ENCODE peak calls at places on chromosomes 3 and 15, in nine cellular contexts. V is activated CD4-positive, alpha-beta T cell treated with anti-CD3 and anti-CD28 coated beads for 36 hours; J is left lung; G is naive thymus-derived CD4-positive, alpha-beta T cell; A is left ventricle myocardium superior; Z is Right ventricle myocardium superior; H is central memory CD8-positive, alpha-beta T cell; Q is activated CD4-positive, CD25-positive, alpha-beta regulatory T cell treated with anti-CD3 and anti-CD28 coated beads, Interleukin-2, amount 50 U/mL, for 24 hours; C is upper lobe of right lung. M is an unnamed sample.

GRCh38 chr3:120597445-120598049 is 1.4 kb downstream of the NDUFB4 start:
- ATAC-seq in A (no peak), Q (peak; percentile 64), C (no peak), Z (no peak), G (no peak), H (no peak), J (no peak), V (peak; percentile 43), M (no peak)

GRCh38 chr3:32321095-32321835 is 70.4 kb upstream of the CMTM7 start:
- ATAC-seq in Z (peak; percentile 87), V (no peak), J (no peak), G (peak; percentile 55), H (no peak), C (no peak), Q (no peak), A (peak; percentile 89), M (no peak)

GRCh38 chr3:33798113-33798417 is 365 bp upstream of the PDCD6IP start:
- ATAC-seq in C (peak; percentile 32), J (peak; percentile 41), G (peak; percentile 72), A (peak; percentile 38), Q (peak; percentile 54), H (peak; percentile 67), Z (peak; percentile 35), V (peak; percentile 52), M (no peak)

GRCh38 chr3:172410702-172411477 is 37.4 kb downstream of the GHSR start:
- ATAC-seq in V (no peak), A (no peak), Q (no peak), G (no peak), H (no peak), J (no peak), Z (no peak), C (peak; percentile 43), M (no peak)

GRCh38 chr3:4060064-4060463 is 243.1 kb upstream of the SETMAR start:
- ATAC-seq in A (peak; percentile 66), H (no peak), C (peak; percentile 58), Z (peak; percentile 82), V (no peak), Q (no peak), G (no peak), J (peak; percentile 67), M (peak; percentile 23)

GRCh38 chr3:67614195-67614594 is 40.2 kb downstream of the SUCLG2 start:
- ATAC-seq in Q (no peak), C (no peak), V (no peak), Z (no peak), A (no peak), J (no peak), G (no peak), H (no peak), M (no peak)

GRCh38 chr15:38541046-38541445 is 23.6 kb downstream of the RASGRP1 start:
- ATAC-seq in A (no peak), H (no peak), Q (no peak), G (no peak), C (no peak), V (no peak), J (no peak), Z (no peak), M (no peak)

GRCh38 chr3:194945508-194945907 is 259.8 kb downstream of the FAM43A start:
- ATAC-seq in Q (no peak), C (no peak), Z (no peak), J (no peak), A (no peak), H (no peak), V (no peak), G (no peak), M (no peak)

GRCh38 chr15:80665151-80665550 is 30.0 kb upstream of the ABHD17C start:
- ATAC-seq in Q (no peak), A (no peak), H (no peak), Z (no peak), C (no peak), G (no peak), J (no peak), V (no peak), M (no peak)

GRCh38 chr15:69060041-69060481 is 45.6 kb downstream of the NOX5 start:
- ATAC-seq in C (no peak), V (no peak), A (peak; percentile 95), Q (no peak), G (no peak), J (no peak), H (no peak), Z (peak; percentile 93), M (no peak)

GRCh38 chr3:449711-450110 is 253.1 kb downstream of the CHL1 start:
- ATAC-seq in Z (no peak), J (no peak), G (no peak), V (no peak), A (no peak), H (no peak), C (no peak), Q (no peak), M (no peak)

GRCh38 chr3:185942907-185943306 is 5.1 kb upstream of the TRA2B start:
- ATAC-seq in G (no peak), C (no peak), V (peak; percentile 17), Q (no peak), J (no peak), H (no peak), A (no peak), Z (no peak), M (no peak)

GRCh38 chr3:171980578-171981270 is 58.7 kb upstream of the FNDC3B start:
- ATAC-seq in J (peak; percentile 58), V (peak; percentile 42), Q (no peak), C (peak; percentile 82), G (peak; percentile 88), A (peak; percentile 19), Z (no peak), H (peak; percentile 98), M (no peak)

GRCh38 chr3:75140904-75141615 is 523.1 kb upstream of the FRG2C start:
- ATAC-seq in C (no peak), H (no peak), G (no peak), Q (no peak), A (no peak), V (no peak), Z (no peak), J (no peak), M (no peak)

GRCh38 chr3:59451800-59452741 is 402.2 kb upstream of the CFAP20DC start:
- ATAC-seq in C (no peak), G (no peak), H (peak; percentile 5), J (no peak), V (peak; percentile 20), A (no peak), Q (no peak), Z (no peak), M (no peak)

M was measured in esophagus mucosa.